ENCODE peak calls at places on chromosome 2, in ten cellular contexts. W is SW 1271; S is GM12878; L is right cardiac atrium; E is CD8-positive, alpha-beta memory T cell; U is Daoy; T is GM23338; R is neural progenitor cell; V is AG04449; X is putamen. M is an unnamed sample.

GRCh38 chr2:235230809-235231601 is 262.8 kb upstream of the AGAP1 start:
- DNase-seq in R (no peak), W (no peak), S (no peak), X (no peak), U (no peak), E (no peak), T (no peak), V (no peak), L (peak; percentile 46), M (no peak)

GRCh38 chr2:137000790-137001189 is 235.4 kb downstream of the THSD7B start:
- DNase-seq in L (no peak), E (no peak), U (no peak), X (no peak), V (no peak), W (no peak), R (no peak), T (no peak), S (no peak), M (no peak)

GRCh38 chr2:111231532-111232252 is 111.0 kb downstream of the BCL2L11 start:
- DNase-seq in V (no peak), E (no peak), T (peak; percentile 9), L (no peak), U (no peak), X (no peak), W (no peak), S (no peak), R (no peak), M (no peak)

GRCh38 chr2:175903384-175903936 is 98.6 kb downstream of the LNPK start:
- DNase-seq in R (no peak), T (no peak), V (no peak), X (no peak), U (no peak), S (no peak), E (no peak), L (no peak), W (no peak), M (no peak)

GRCh38 chr2:241560181-241560882 is 1.8 kb downstream of the BOK start:
- DNase-seq in R (no peak), V (no peak), T (no peak), E (no peak), L (no peak), U (no peak), S (no peak), X (no peak), W (no peak), M (no peak)

GRCh38 chr2:105517814-105518705 is 119.2 kb upstream of the FHL2 start:
- DNase-seq in W (no peak), L (peak; percentile 81), U (no peak), E (no peak), T (no peak), X (peak; percentile 17), R (no peak), S (no peak), V (peak; percentile 19), M (no peak)

GRCh38 chr2:126720031-126720368 is 64.0 kb downstream of the GYPC start:
- DNase-seq in U (peak; percentile 38), V (no peak), X (no peak), L (no peak), W (no peak), E (no peak), S (no peak), T (no peak), R (no peak), M (no peak)

GRCh38 chr2:172693037-172693436 is 42.6 kb upstream of the RAPGEF4 start:
- DNase-seq in E (no peak), V (peak; percentile 96), R (no peak), S (no peak), T (no peak), U (peak; percentile 96), L (peak; percentile 68), W (peak; percentile 84), X (no peak), M (no peak)

GRCh38 chr2:230765611-230766300 is 53.1 kb downstream of the CAB39 start:
- DNase-seq in S (no peak), X (no peak), L (no peak), T (peak; percentile 35), W (no peak), V (no peak), E (no peak), U (no peak), R (no peak), M (no peak)

GRCh38 chr2:121293450-121294325 is 8.7 kb upstream of the TFCP2L1 start:
- DNase-seq in E (no peak), L (peak; percentile 29), W (no peak), V (no peak), U (no peak), T (no peak), R (no peak), S (no peak), X (no peak), M (no peak)

GRCh38 chr2:86518498-86518897 is 44.7 kb downstream of the CHMP3 start:
- DNase-seq in V (no peak), U (no peak), R (peak; percentile 43), W (no peak), L (peak; percentile 17), T (peak; percentile 65), S (no peak), E (peak; percentile 53), X (peak; percentile 39), M (peak; percentile 6)

GRCh38 chr2:16972276-16972675 is 306.6 kb upstream of the CYRIA start:
- DNase-seq in R (no peak), X (peak; percentile 17), L (no peak), W (no peak), E (no peak), S (no peak), V (no peak), U (no peak), T (no peak), M (no peak)

GRCh38 chr2:234164499-234165409 is 114.3 kb downstream of the SPP2 start:
- DNase-seq in U (no peak), V (no peak), W (no peak), R (no peak), E (peak; percentile 43), T (no peak), S (peak; percentile 9), L (no peak), X (no peak), M (peak; percentile 13)

M was measured in stimulated activated naive CD4-positive, alpha-beta T cell.